ENCODE peak calls at places on chromosomes 13 and 19, in ten cellular contexts. Z, U, T, R, C, E, N, G, D and X are unnamed samples.

GRCh38 chr13:45545686-45546409 is 69.7 kb downstream of the ERICH6B start:
- DNase-seq in Z (no peak), U (no peak), T (no peak), R (no peak), C (no peak), E (no peak), N (no peak), G (no peak), D (no peak), X (no peak)

GRCh38 chr19:14478113-14478545 is 3.0 kb upstream of the PTGER1 start:
- DNase-seq in Z (no peak), U (no peak), T (no peak), R (no peak), C (peak; percentile 38), E (no peak), N (no peak), G (no peak), D (no peak), X (no peak)

GRCh38 chr19:45045671-45046353 is 7.0 kb downstream of the CLASRP start:
- DNase-seq in Z (no peak), U (peak; percentile 94), T (no peak), R (no peak), C (no peak), E (no peak), N (peak; percentile 66), G (no peak), D (no peak), X (no peak)

GRCh38 chr13:95707442-95708389 is 30.8 kb downstream of the DNAJC3 start:
- DNase-seq in Z (no peak), U (no peak), T (no peak), R (no peak), C (no peak), E (no peak), N (no peak), G (no peak), D (no peak), X (no peak)

GRCh38 chr19:5148794-5149190 is 179.9 kb downstream of the KDM4B start:
- DNase-seq in Z (no peak), U (no peak), T (no peak), R (no peak), C (no peak), E (no peak), N (no peak), G (no peak), D (no peak), X (peak; percentile 60)

GRCh38 chr13:109627649-109628048 is 158.7 kb downstream of the IRS2 start:
- DNase-seq in Z (no peak), U (no peak), T (no peak), R (no peak), C (no peak), E (no peak), N (no peak), G (no peak), D (no peak), X (no peak)

GRCh38 chr13:110017379-110017778 is 231.0 kb upstream of the IRS2 start:
- DNase-seq in Z (no peak), U (no peak), T (peak; percentile 97), R (peak; percentile 94), C (no peak), E (no peak), N (no peak), G (no peak), D (no peak), X (no peak)

GRCh38 chr19:1290245-1290698 is 4.6 kb downstream of the EFNA2 start:
- DNase-seq in Z (no peak), U (no peak), T (no peak), R (no peak), C (no peak), E (no peak), N (no peak), G (no peak), D (no peak), X (no peak)

GRCh38 chr19:50333737-50334617 is 4.8 kb upstream of the KCNC3 start:
- DNase-seq in Z (peak; percentile 69), U (peak; percentile 65), T (peak; percentile 51), R (peak; percentile 37), C (peak; percentile 76), E (peak; percentile 93), N (peak; percentile 94), G (no peak), D (no peak), X (peak; percentile 33)

GRCh38 chr13:93386191-93386590 is 159.6 kb downstream of the GPC6 start:
- DNase-seq in Z (no peak), U (no peak), T (no peak), R (no peak), C (no peak), E (no peak), N (no peak), G (no peak), D (no peak), X (no peak)

GRCh38 chr19:1333789-1334188 is 48.1 kb downstream of the EFNA2 start:
- DNase-seq in Z (no peak), U (no peak), T (no peak), R (no peak), C (no peak), E (no peak), N (no peak), G (no peak), D (no peak), X (no peak)

GRCh38 chr13:110529522-110530311 is 31.8 kb downstream of the RAB20 start:
- DNase-seq in Z (no peak), U (no peak), T (no peak), R (no peak), C (no peak), E (no peak), N (no peak), G (no peak), D (no peak), X (no peak)

GRCh38 chr13:25489238-25489637 is 117.5 kb downstream of the ATP8A2 start:
- DNase-seq in Z (no peak), U (peak; percentile 31), T (peak; percentile 3), R (peak; percentile 10), C (no peak), E (no peak), N (no peak), G (no peak), D (no peak), X (no peak)

GRCh38 chr13:99911965-99912566 is 59.5 kb downstream of the ZIC5 start:
- DNase-seq in Z (no peak), U (no peak), T (no peak), R (no peak), C (no peak), E (no peak), N (no peak), G (no peak), D (no peak), X (no peak)